ENCODE peak calls at places on chromosome 18, in five cellular contexts. W is IMR-90, Q is neuronal stem cell, K is mesenchymal stem cell, C is H9. B is an unnamed sample.

GRCh38 chr18:2824865-2825264 is 21.9 kb upstream of the EMILIN2 start:
- DNase-seq in W (no peak), Q (no peak), K (no peak), C (no peak), B (no peak)

GRCh38 chr18:74819433-74820059 is 221.9 kb downstream of the ZNF407 start:
- DNase-seq in W (no peak), Q (peak), K (no peak), C (peak), B (peak)

GRCh38 chr18:46793565-46793964 is 36.7 kb upstream of the ST8SIA5 start:
- DNase-seq in W (no peak), Q (no peak), K (no peak), C (peak), B (no peak)

GRCh38 chr18:41767960-41768359 is 187.1 kb upstream of the PIK3C3 start:
- DNase-seq in W (peak), Q (no peak), K (peak), C (no peak), B (no peak)

GRCh38 chr18:6118080-6118479 is 222.8 kb upstream of the TMEM200C start:
- DNase-seq in W (no peak), Q (no peak), K (no peak), C (no peak), B (no peak)

GRCh38 chr18:64052772-64053171 is 82.9 kb downstream of the SERPINB8 start:
- DNase-seq in W (no peak), Q (no peak), K (no peak), C (no peak), B (no peak)

GRCh38 chr18:28905509-28905908 is 728.6 kb upstream of the CDH2 start:
- DNase-seq in W (peak), Q (no peak), K (peak), C (no peak), B (no peak)

GRCh38 chr18:54251606-54252400 is 17.5 kb upstream of the POLI start:
- DNase-seq in W (no peak), Q (peak), K (no peak), C (no peak), B (peak)

GRCh38 chr18:26656944-26657536 is 108.7 kb upstream of the KCTD1 start:
- DNase-seq in W (peak), Q (peak), K (peak), C (peak), B (peak)

GRCh38 chr18:43129946-43130523 is 14.6 kb upstream of the RIT2 start:
- DNase-seq in W (no peak), Q (no peak), K (peak), C (no peak), B (no peak)

GRCh38 chr18:14970027-14970426 is 222.1 kb downstream of the ANKRD30B start:
- DNase-seq in W (no peak), Q (no peak), K (no peak), C (no peak), B (no peak)

GRCh38 chr18:73340135-73340934 is 472.5 kb upstream of the NETO1 start:
- DNase-seq in W (peak), Q (no peak), K (peak), C (no peak), B (no peak)

GRCh38 chr18:7146067-7146466 is 28.5 kb upstream of the LAMA1 start:
- DNase-seq in W (no peak), Q (no peak), K (no peak), C (no peak), B (peak)

DNA sequence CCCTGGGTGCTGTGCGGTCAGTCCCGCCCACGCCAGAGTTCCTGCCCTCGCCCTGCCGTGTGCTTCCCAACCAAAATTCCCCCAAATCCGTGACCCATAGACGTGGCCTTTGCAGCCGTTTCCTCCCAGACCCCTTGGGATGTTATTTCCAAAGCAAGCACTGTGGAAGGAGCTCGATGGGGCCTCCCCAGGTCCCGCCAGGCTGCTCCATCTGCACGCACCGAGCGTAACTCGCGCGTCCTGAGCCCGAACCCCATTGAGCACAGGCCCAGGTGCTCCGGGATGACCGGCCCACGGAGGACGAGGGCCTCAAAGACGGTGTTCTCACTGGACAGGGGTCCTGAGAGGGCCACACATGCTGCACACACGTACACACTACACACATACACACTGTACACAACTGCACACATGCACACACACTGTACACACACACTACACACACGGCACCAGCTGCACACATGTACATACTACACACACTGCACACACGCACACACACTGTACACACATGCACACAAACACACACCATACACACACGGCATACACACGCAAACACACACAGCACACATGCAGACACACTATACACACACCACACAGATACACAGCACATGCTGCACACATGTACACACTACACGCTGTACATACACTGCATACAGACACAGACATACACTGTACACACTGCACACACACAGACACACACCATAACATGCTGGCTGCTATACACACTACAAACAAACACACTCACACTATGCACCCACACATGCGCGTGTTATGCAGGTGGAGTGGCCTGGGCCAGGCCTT is 431.2 kb upstream of the SALL3 start:
- DNase-seq in W (no peak), Q (no peak), K (no peak), C (no peak), B (no peak)
- H3K14ac ChIP-seq in W (no peak), Q (no peak), K (no peak), C (no peak), B (no peak)

GRCh38 chr18:62721837-62722795 is 6.8 kb downstream of the PHLPP1 start:
- DNase-seq in W (no peak), Q (no peak), K (no peak), C (no peak), B (no peak)
- H3K27ac ChIP-seq in W (no peak), Q (no peak), K (no peak), C (no peak), B (no peak)

DNA sequence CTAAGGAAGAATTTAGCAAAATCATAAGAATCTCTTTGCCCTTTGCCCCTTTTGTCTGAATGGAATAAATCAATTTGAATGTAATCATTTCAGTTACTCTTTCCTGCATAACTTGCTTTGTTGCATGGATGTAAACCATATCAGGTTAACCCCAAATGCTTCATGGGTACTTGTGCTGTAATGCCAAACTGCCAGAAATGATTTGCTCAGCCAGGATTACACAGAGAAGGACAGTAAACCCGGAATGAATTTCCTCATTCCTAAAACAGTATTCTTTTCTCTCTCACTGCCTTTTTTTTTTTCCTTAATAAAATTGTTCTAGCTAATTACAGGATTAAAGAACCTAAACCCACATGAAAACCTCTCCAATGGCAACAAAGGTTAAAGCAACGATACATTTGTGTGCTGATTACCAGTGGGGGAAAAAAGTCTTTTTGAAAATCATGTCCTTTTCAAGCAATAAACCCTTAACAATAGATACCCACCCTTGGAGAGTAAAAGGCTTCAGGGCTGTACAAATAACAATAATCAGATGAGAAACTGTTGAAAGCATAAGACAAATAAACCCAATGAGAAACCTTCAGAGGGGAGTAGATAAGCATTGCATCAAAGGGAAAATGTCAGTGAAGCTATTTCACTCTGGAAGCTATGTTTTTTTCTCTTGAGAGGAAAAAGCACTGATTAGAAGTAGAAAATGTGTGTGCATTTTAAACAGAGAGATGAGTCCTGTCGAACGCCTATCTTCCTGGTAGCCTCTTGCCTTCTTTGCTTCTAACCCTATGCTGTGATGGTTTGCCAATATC is 275.3 kb downstream of the CDH2 start:
- DNase-seq in W (no peak), Q (no peak), K (no peak), C (no peak), B (no peak)
- H3K14ac ChIP-seq in W (no peak), Q (no peak), K (no peak), C (no peak), B (no peak)

GRCh38 chr18:69874058-69874457 is 73.6 kb downstream of the CD226 start:
- DNase-seq in W (peak), Q (no peak), K (peak), C (no peak), B (no peak)
- H3K27ac ChIP-seq in W (no peak), Q (no peak), K (no peak), C (no peak), B (no peak)